ENCODE peak calls at places on chromosomes 11 and 22, in six cellular contexts. One of them, this sample, is unnamed.

GRCh38 chr11:1778141-1778911 is 14.6 kb upstream of the CTSD start:
- DNase-seq in HepG2: no peak
- DNase-seq in IMR-90: no peak
- DNase-seq in HCT116: no peak
- DNase-seq in K562: peak
- DNase-seq in A549: no peak
- DNase-seq in this sample: peak

GRCh38 chr11:119483341-119483880 is 60.4 kb upstream of the THY1 start:
- DNase-seq in HCT116: no peak
- DNase-seq in IMR-90: no peak
- DNase-seq in K562: no peak
- DNase-seq in A549: no peak
- DNase-seq in HepG2: no peak
- DNase-seq in this sample: no peak

GRCh38 chr11:114257621-114258558 is 38.3 kb upstream of the NNMT start:
- DNase-seq in HCT116: no peak
- DNase-seq in IMR-90: no peak
- DNase-seq in K562: no peak
- DNase-seq in A549: no peak
- DNase-seq in HepG2: peak
- DNase-seq in this sample: peak

GRCh38 chr11:127074151-127074761 is 73.7 kb upstream of the KIRREL3 start:
- DNase-seq in IMR-90: peak
- DNase-seq in HCT116: no peak
- DNase-seq in HepG2: peak
- DNase-seq in K562: peak
- DNase-seq in A549: peak
- DNase-seq in this sample: peak

GRCh38 chr11:107744736-107745135 is 32.9 kb upstream of the SLN start:
- DNase-seq in HCT116: no peak
- DNase-seq in A549: no peak
- DNase-seq in IMR-90: no peak
- DNase-seq in HepG2: no peak
- DNase-seq in K562: no peak
- DNase-seq in this sample: no peak

GRCh38 chr22:23531966-23532735 is 47.9 kb downstream of the IGLL1 start:
- DNase-seq in HCT116: no peak
- DNase-seq in A549: no peak
- DNase-seq in K562: no peak
- DNase-seq in IMR-90: no peak
- DNase-seq in HepG2: no peak
- DNase-seq in this sample: peak

GRCh38 chr11:19519912-19520641 is 192.6 kb upstream of the NAV2 start:
- DNase-seq in K562: no peak
- DNase-seq in HCT116: no peak
- DNase-seq in A549: no peak
- DNase-seq in HepG2: no peak
- DNase-seq in IMR-90: no peak
- DNase-seq in this sample: peak

GRCh38 chr11:4495487-4495886 is 13.0 kb downstream of the OR52K1 start:
- DNase-seq in HCT116: no peak
- DNase-seq in IMR-90: no peak
- DNase-seq in A549: no peak
- DNase-seq in HepG2: no peak
- DNase-seq in K562: no peak
- DNase-seq in this sample: no peak

DNA sequence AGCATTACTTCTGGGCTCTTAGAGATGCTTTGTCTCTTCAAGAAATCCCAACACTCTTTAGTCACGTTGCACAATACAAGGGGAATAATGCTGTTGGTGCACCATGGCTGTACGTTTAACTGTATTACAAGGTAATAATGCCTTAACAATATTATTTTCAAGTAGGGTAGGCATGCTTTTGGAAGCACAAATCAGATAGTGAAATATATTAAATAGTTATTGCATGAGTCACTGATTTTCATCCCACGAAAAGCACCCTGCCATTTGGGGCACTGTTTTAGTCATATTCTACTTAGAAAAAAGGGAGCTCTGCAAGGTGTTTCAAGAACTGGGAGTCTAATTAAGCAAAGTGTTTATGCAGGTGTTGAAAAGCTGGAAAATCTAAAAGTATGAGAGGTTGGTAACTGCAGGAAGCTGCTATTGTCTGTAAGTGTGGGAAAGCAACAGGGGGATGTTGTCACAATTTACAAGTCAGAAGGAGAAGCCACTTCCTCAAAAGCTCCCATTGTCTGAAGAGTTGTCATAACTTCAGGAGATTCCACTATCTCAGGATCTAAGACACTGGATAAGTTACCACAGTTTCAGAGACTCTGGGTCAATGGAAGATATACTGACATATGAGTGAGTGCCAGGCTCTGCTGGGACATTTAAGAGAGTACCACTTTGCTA is 218.2 kb downstream of the JRKL start:
- DNase-seq in IMR-90: no peak
- DNase-seq in HepG2: no peak
- DNase-seq in A549: no peak
- DNase-seq in K562: no peak
- DNase-seq in HCT116: no peak
- DNase-seq in this sample: no peak
- TF ChIP-seq RAD21 in IMR-90: no peak
- TF ChIP-seq RAD21 in HepG2: no peak
- TF ChIP-seq RAD21 in A549: no peak
- TF ChIP-seq RAD21 in K562: no peak
- TF ChIP-seq RAD21 in HCT116: no peak
- TF ChIP-seq RAD21 in this sample: no peak

DNA sequence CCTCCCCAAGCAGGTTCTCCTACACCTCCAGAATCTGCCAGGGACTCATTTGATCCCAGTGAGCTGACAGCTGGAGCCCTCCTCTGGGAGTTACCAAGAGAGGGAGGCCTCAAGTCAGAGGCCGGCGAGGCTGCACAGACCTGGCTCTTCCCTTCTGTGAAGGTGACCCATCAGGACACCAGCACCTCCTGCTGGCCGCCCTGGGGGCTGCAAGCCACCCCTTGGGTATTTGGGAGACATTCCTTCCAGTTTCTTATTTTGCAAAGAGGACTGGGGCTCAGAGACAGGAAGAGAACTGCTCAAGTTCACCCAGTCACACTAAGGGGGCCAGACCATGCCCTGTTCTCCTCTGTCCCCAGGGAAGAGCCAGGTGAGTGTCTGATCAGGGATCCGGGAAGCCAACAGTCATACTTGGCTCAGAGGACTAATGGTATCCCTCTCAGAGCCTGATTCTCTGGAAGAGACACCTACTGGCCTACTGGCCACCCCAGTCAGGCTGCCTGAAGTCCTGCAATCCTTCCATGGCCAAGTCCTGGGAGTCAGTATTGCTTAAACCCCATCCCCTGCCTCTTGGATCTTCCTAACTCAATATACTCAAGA is 40.5 kb upstream of the RIC3 start:
- DNase-seq in IMR-90: no peak
- DNase-seq in HepG2: no peak
- DNase-seq in HCT116: no peak
- DNase-seq in A549: no peak
- DNase-seq in K562: peak
- DNase-seq in this sample: no peak
- TF ChIP-seq RAD21 in IMR-90: no peak
- TF ChIP-seq RAD21 in HepG2: no peak
- TF ChIP-seq RAD21 in HCT116: no peak
- TF ChIP-seq RAD21 in A549: no peak
- TF ChIP-seq RAD21 in K562: peak
- TF ChIP-seq RAD21 in this sample: no peak

GRCh38 chr11:69541501-69542313 is 60.2 kb downstream of the LINC01488 start:
- DNase-seq in IMR-90: peak
- DNase-seq in K562: no peak
- DNase-seq in A549: peak
- DNase-seq in HepG2: peak
- DNase-seq in HCT116: no peak
- DNase-seq in this sample: no peak
- TF ChIP-seq RAD21 in IMR-90: no peak
- TF ChIP-seq RAD21 in K562: no peak
- TF ChIP-seq RAD21 in A549: no peak
- TF ChIP-seq RAD21 in HepG2: no peak
- TF ChIP-seq RAD21 in HCT116: no peak
- TF ChIP-seq RAD21 in this sample: no peak

GRCh38 chr11:111417766-111418435 is 38.8 kb upstream of the POU2AF1 start:
- DNase-seq in IMR-90: peak
- DNase-seq in HepG2: no peak
- DNase-seq in K562: no peak
- DNase-seq in HCT116: no peak
- DNase-seq in A549: no peak
- DNase-seq in this sample: no peak

GRCh38 chr11:111419181-111419580 is 40.1 kb upstream of the POU2AF1 start:
- DNase-seq in HepG2: no peak
- DNase-seq in K562: no peak
- DNase-seq in HCT116: no peak
- DNase-seq in IMR-90: no peak
- DNase-seq in A549: no peak
- DNase-seq in this sample: no peak

GRCh38 chr11:111421251-111421650 is 42.2 kb upstream of the POU2AF1 start:
- DNase-seq in IMR-90: no peak
- DNase-seq in K562: no peak
- DNase-seq in HCT116: no peak
- DNase-seq in HepG2: no peak
- DNase-seq in A549: no peak
- DNase-seq in this sample: no peak

GRCh38 chr11:111418436-111418787 is 39.3 kb upstream of the POU2AF1 start:
- DNase-seq in A549: no peak
- DNase-seq in HepG2: no peak
- DNase-seq in K562: no peak
- DNase-seq in HCT116: no peak
- DNase-seq in IMR-90: no peak
- DNase-seq in this sample: no peak

GRCh38 chr11:111419641-111420327 is 40.7 kb upstream of the POU2AF1 start:
- DNase-seq in IMR-90: no peak
- DNase-seq in K562: no peak
- DNase-seq in A549: no peak
- DNase-seq in HCT116: no peak
- DNase-seq in HepG2: no peak
- DNase-seq in this sample: no peak
- TF ChIP-seq RAD21 in IMR-90: no peak
- TF ChIP-seq RAD21 in K562: no peak
- TF ChIP-seq RAD21 in A549: no peak
- TF ChIP-seq RAD21 in HCT116: no peak
- TF ChIP-seq RAD21 in HepG2: no peak
- TF ChIP-seq RAD21 in this sample: no peak